ENCODE peak calls at places on chromosomes 16 and 17, in five cellular contexts. Z, H, Q, I and S are unnamed samples.

GRCh38 chr17:67027031-67027628 is 17.2 kb upstream of the CACNG1 start:
- DNase-seq in Z (no peak), H (no peak), Q (peak), I (no peak), S (no peak)

GRCh38 chr17:31824771-31825360 is 34.2 kb downstream of the COPRS start:
- DNase-seq in Z (no peak), H (no peak), Q (no peak), I (no peak), S (no peak)

GRCh38 chr16:57637020-57637419 is 8.6 kb downstream of the ADGRG1 start:
- DNase-seq in Z (no peak), H (no peak), Q (no peak), I (no peak), S (no peak)

GRCh38 chr17:34645636-34646035 is 66.3 kb downstream of the TMEM132E start:
- DNase-seq in Z (no peak), H (no peak), Q (no peak), I (no peak), S (no peak)

GRCh38 chr17:42653179-42654124 is 5.6 kb upstream of the TUBG2 start:
- DNase-seq in Z (no peak), H (no peak), Q (no peak), I (no peak), S (no peak)

GRCh38 chr17:2070241-2071023 is 15.5 kb downstream of the HIC1 start:
- DNase-seq in Z (no peak), H (no peak), Q (no peak), I (no peak), S (peak)

GRCh38 chr16:275041-275621 is 613 bp downstream of the RGS11 start:
- DNase-seq in Z (no peak), H (no peak), Q (peak), I (no peak), S (peak)

GRCh38 chr16:63890072-63890471 is 1231.8 kb downstream of the CDH11 start:
- DNase-seq in Z (no peak), H (peak), Q (no peak), I (no peak), S (no peak)

GRCh38 chr17:75856062-75856681 is 1.0 kb upstream of the WBP2 start:
- DNase-seq in Z (no peak), H (no peak), Q (no peak), I (no peak), S (no peak)

GRCh38 chr17:15341385-15341849 is at the start of gene TEKT3:
- DNase-seq in Z (peak), H (peak), Q (peak), I (peak), S (no peak)

GRCh38 chr16:85605912-85606841 is 6.9 kb upstream of the GSE1 start:
- DNase-seq in Z (no peak), H (no peak), Q (no peak), I (no peak), S (no peak)

GRCh38 chr16:50695017-50696000 is 1.9 kb downstream of the NOD2 start:
- DNase-seq in Z (no peak), H (no peak), Q (no peak), I (no peak), S (no peak)

GRCh38 chr16:3767333-3767977 is 50.1 kb upstream of the TRAP1 start:
- DNase-seq in Z (no peak), H (no peak), Q (no peak), I (no peak), S (no peak)

GRCh38 chr17:31492880-31493655 is 101.6 kb downstream of the RAB11FIP4 start:
- DNase-seq in Z (peak), H (no peak), Q (peak), I (no peak), S (peak)

GRCh38 chr17:2195729-2196128 is 107.9 kb downstream of the SMG6 start:
- DNase-seq in Z (no peak), H (peak), Q (no peak), I (no peak), S (peak)

GRCh38 chr17:80970762-80971703 is 20.6 kb upstream of the CHMP6 start:
- DNase-seq in Z (no peak), H (no peak), Q (no peak), I (no peak), S (no peak)

GRCh38 chr16:16073884-16074781 is 124.7 kb downstream of the ABCC1 start:
- DNase-seq in Z (no peak), H (no peak), Q (peak), I (no peak), S (no peak)

GRCh38 chr16:72467157-72467759 is 295.3 kb upstream of the PMFBP1 start:
- DNase-seq in Z (no peak), H (peak), Q (no peak), I (peak), S (peak)
- TF ChIP-seq CTCF in Z (peak), H (peak), Q (peak), I (peak), S (peak)

DNA sequence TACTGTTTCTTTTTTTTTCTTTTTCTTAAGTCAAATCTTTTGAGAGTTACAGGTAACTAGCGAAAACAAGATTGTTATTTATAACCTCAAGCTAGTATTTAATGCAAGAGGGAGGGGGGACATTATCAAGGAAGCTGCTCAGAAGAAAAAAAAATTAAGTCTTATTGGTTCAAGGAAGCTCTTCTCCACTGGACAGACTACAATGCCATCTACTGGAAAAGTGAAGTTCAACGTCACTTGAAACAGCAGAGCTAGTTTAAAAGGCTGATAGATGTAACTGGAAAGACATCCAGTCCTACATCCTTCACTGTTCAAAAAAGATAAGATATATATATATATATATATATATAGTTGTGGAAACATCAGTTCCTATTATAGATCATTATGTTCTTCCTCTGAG is 418.0 kb upstream of the PSMD7 start:
- DNase-seq in Z (no peak), H (peak), Q (no peak), I (peak), S (peak)
- TF ChIP-seq CTCF in Z (peak), H (peak), Q (peak), I (peak), S (peak)

GRCh38 chr17:57889892-57890856 is 40.3 kb upstream of the MRPS23 start:
- DNase-seq in Z (peak), H (peak), Q (peak), I (peak), S (no peak)
- TF ChIP-seq CTCF in Z (no peak), H (no peak), Q (no peak), I (no peak), S (no peak)

DNA sequence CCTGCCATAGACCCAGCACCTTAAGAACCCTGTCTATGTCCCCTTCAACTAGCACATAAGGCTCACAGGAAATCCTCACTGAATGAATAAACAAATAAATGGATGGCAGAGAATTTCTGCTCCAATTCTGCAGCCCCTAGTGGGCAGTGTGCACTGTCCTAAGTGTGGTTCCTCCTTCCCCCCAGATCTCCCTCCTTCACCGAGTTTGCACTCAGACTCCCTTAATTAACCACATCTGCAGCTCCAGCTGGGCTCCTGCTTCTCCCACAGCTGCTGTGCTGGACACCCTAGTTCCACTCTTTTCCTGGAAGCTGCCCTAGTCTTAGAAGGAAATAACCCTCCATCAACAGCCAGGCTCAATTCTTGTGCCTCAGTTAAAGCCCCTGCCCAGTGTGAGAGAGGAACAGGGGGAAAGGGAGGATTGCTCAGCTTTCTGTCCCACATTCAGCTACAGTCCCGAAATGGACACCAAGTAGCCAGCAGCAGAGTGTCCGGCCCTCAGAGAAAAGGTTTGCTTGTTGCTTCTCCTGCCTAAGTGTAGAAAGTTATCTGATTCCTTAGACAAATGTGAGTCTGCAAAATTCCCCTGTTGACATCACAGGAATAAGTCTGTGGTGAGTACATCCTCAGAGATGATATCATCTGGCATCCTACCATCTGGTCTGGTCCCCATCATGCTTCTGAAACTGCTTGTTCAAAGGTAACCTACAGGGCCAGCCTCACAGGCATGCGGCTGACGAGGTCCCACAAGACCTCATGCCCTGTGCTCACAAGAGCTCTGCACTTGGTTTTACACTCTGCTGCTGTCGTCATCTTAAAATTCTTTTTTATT is 12.3 kb downstream of the LRRC3C start:
- DNase-seq in Z (no peak), H (peak), Q (no peak), I (peak), S (peak)
- TF ChIP-seq CTCF in Z (no peak), H (peak), Q (peak), I (peak), S (peak)